ENCODE peak calls at places on chromosome 7, in eight cellular contexts. Y, C, D, X, V, G, I and A are unnamed samples.

GRCh38 chr7:22361795-22362194 is 4.8 kb upstream of the RAPGEF5 start:
- DNase-seq in V (no peak), I (no peak), D (no peak), G (no peak), Y (peak), X (no peak), C (no peak), A (no peak)

GRCh38 chr7:21945374-21946227 is at the start of gene CDCA7L:
- DNase-seq in V (peak), G (peak), D (peak), C (peak), I (peak), X (peak), Y (peak), A (peak)

GRCh38 chr7:139673230-139673629 is 104.6 kb downstream of the HIPK2 start:
- DNase-seq in V (no peak), Y (peak), X (no peak), G (peak), D (no peak), I (no peak), C (no peak), A (no peak)

GRCh38 chr7:75595766-75596165 is 103.6 kb downstream of the SPDYE5 start:
- DNase-seq in Y (no peak), V (no peak), G (no peak), C (no peak), I (no peak), X (no peak), D (no peak), A (no peak)

GRCh38 chr7:84022686-84023308 is 171.8 kb downstream of the SEMA3A start:
- DNase-seq in I (no peak), D (no peak), V (no peak), C (no peak), X (no peak), Y (no peak), G (no peak), A (no peak)

GRCh38 chr7:117479480-117480224 is at the start of gene CFTR:
- DNase-seq in X (no peak), C (peak), I (peak), D (no peak), Y (peak), G (peak), V (no peak), A (peak)

GRCh38 chr7:10934292-10934691 is 39.4 kb upstream of the PHF14 start:
- DNase-seq in C (no peak), Y (no peak), I (no peak), G (no peak), V (no peak), D (no peak), X (no peak), A (no peak)

GRCh38 chr7:105648561-105649401 is 67.5 kb upstream of the EFCAB10 start:
- DNase-seq in G (no peak), D (no peak), Y (peak), X (no peak), V (peak), I (no peak), C (no peak), A (no peak)

GRCh38 chr7:89837515-89837914 is 316.8 kb upstream of the STEAP1 start:
- DNase-seq in C (no peak), V (no peak), I (no peak), G (no peak), D (peak), Y (no peak), X (peak), A (no peak)

GRCh38 chr7:20508109-20508508 is 107.4 kb upstream of the ABCB5 start:
- DNase-seq in X (no peak), I (no peak), Y (peak), C (no peak), D (no peak), V (no peak), G (no peak), A (no peak)

GRCh38 chr7:25263292-25263691 is 35.0 kb upstream of the NPVF start:
- DNase-seq in I (no peak), G (no peak), X (no peak), D (no peak), V (no peak), Y (no peak), C (no peak), A (no peak)

GRCh38 chr7:24877790-24878311 is 102.1 kb downstream of the OSBPL3 start:
- DNase-seq in V (no peak), X (peak), G (no peak), C (no peak), Y (peak), D (no peak), I (no peak), A (no peak)

GRCh38 chr7:98107313-98107691 is 640 bp downstream of the LMTK2 start:
- DNase-seq in V (peak), X (no peak), I (no peak), Y (peak), C (no peak), D (peak), G (peak), A (no peak)

GRCh38 chr7:157411580-157411979 is 74.8 kb downstream of the DNAJB6 start:
- DNase-seq in X (no peak), D (no peak), V (peak), C (peak), Y (no peak), I (no peak), G (no peak), A (peak)

GRCh38 chr7:74452748-74453320 is 872 bp upstream of the GTF2IRD1 start:
- DNase-seq in V (peak), I (peak), X (peak), D (peak), G (no peak), C (no peak), Y (peak), A (no peak)
- H3K4me3 ChIP-seq in V (peak), I (peak), X (peak), D (no peak), G (no peak), C (peak), Y (no peak), A (peak)

GRCh38 chr7:41916450-41916927 is 213.6 kb upstream of the INHBA start:
- DNase-seq in V (no peak), C (no peak), Y (peak), I (peak), G (no peak), X (no peak), D (no peak), A (no peak)
- H3K27ac ChIP-seq in V (no peak), C (no peak), Y (no peak), I (peak), G (no peak), X (no peak), D (no peak), A (no peak)

DNA sequence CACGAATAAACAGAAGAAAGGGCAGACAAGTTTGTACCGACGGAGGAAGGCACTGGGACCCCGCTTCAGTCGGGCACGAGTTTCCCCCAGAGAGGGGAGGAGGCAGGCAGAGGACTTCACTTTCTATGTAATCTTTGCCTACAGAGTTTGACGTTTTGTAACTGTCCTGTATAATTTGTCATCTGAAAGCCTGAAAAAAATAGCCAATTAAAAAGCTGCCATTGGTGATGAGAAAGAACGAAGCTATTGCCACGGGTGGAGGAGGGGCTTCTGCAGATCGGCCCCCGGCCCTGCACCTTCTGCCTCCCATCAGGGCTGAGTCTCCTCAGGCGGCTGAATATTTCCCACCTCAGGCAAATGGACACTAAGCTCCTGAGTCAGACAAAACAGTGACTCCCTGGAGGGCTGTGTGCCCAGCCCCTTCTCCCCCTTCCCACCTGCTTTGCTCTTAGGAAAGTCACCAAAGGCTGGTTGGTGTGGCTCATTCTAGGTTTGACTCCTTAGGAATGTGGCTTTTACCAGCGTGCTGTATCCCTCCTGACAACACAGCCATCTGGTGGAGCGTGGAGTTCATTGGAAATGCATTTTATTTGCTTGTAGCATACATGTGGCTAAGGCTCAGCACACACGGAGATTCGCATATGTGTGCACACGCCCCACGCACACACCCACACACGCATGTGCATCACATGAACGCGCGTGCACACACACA is 117.4 kb downstream of the VIPR2 start:
- DNase-seq in G (no peak), V (no peak), X (peak), I (no peak), Y (no peak), C (no peak), D (peak), A (no peak)
- TF ChIP-seq CTCF in G (no peak), V (no peak), X (no peak), I (no peak), Y (no peak), C (no peak), D (no peak), A (peak)

GRCh38 chr7:122329145-122329802 is 24.7 kb upstream of the FEZF1 start:
- DNase-seq in Y (no peak), D (no peak), G (no peak), I (no peak), V (no peak), C (no peak), X (no peak), A (no peak)
- H3K4me3 ChIP-seq in Y (no peak), D (no peak), G (no peak), I (no peak), V (no peak), C (no peak), X (no peak), A (no peak)

DNA sequence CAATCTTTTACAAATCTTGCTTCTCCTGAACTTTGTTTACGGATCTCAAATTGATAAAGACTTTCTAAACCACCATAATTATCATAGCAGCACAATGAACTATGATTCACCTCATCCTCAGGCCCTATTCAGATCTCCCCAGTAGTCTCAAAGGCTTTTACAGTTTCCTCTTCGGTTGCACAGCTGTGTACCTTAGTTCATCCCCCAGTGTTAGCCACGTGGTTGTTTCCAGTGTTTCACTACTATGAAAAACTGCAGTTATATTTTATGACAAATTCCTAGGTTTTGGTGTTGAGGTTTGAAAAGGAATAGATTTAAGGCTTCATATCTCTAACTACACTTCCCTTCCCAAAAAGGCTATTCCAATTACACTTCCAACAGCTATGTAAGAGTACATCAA is 24.9 kb downstream of the PAXIP1 start:
- DNase-seq in Y (no peak), G (no peak), C (no peak), I (no peak), V (no peak), X (no peak), D (no peak), A (no peak)
- H3K27ac ChIP-seq in Y (no peak), G (no peak), C (no peak), I (no peak), V (no peak), X (no peak), D (no peak), A (no peak)

GRCh38 chr7:159030490-159031134 is 114.1 kb downstream of the VIPR2 start:
- DNase-seq in Y (peak), G (peak), I (peak), D (peak), V (peak), C (peak), X (peak), A (peak)
- TF ChIP-seq CTCF in Y (peak), G (peak), I (peak), D (peak), V (peak), C (peak), X (peak), A (peak)

DNA sequence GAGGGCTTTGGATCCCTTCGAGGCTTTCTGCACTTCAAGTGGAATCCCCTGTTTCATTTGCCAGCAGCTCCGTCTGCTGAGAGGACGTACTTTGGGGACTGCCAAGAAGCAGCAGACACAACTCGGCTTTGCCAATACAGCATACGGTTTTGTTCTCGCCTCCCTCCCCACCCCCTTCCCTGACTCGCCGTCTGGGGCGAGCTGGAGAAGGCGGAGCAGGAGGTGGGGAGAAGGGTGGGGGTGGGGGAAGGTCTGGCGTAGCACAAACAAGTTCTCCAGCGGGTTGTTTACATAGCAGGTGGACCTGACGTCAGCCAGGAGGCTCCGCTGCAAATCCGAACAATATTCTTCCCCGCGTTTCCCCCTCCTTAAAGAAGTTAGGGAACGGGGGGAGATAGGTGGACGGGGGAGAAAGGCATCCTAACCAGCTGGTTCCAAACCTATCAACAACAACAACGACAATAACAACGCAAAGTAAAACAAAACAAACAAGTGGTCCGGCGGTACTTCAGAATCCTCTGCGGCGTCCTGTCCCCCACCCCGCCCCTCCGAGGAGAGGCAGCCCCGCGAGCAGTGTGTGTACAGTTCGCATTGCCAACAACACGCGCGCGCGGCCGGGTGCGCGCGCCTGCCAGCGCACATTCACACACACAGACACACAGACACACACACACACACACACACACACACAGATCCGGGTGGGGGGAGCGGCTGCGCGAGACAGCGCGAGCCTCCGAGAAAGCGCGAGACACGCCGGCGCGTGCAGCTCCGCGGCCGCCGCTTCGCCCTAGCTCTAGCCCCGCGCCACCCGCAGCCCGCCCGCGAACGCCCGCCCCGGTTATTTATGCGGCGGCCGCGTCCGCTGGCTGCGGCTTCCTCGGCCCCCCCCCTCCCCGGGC is 167.0 kb upstream of the PPP1R3A start:
- DNase-seq in Y (peak), D (peak), I (peak), C (peak), G (peak), X (peak), V (no peak), A (peak)
- H3K4me3 ChIP-seq in Y (peak), D (peak), I (peak), C (peak), G (peak), X (peak), V (no peak), A (peak)